ENCODE peak calls at places on chromosomes 11 and 22, in six cellular contexts. B is Calu3; J is activated naive CD8-positive, alpha-beta T cell treated with anti-CD3 and anti-CD28 coated beads, Interleukin-2, amount 50 U/mL, for 16 hours; S is T-cell; K is MCF 10A; I is memory B cell. V is an unnamed sample.

GRCh38 chr11:120666121-120666639 is 154.6 kb downstream of the GRIK4 start:
- DNase-seq in I (no peak), S (no peak), K (no peak), J (no peak), B (no peak), V (no peak)

GRCh38 chr11:2653930-2654739 is 45.7 kb downstream of the KCNQ1OT1 start:
- DNase-seq in B (no peak), K (no peak), S (no peak), J (no peak), I (no peak), V (no peak)

GRCh38 chr11:46969379-46969778 is 32.8 kb downstream of the CSTPP1 start:
- DNase-seq in J (no peak), I (no peak), S (no peak), B (no peak), K (no peak), V (no peak)

GRCh38 chr11:128039140-128040021 is 548.0 kb downstream of the ETS1 start:
- DNase-seq in I (no peak), B (peak), J (peak), S (peak), K (peak), V (no peak)

GRCh38 chr11:2442554-2442953 is 1.8 kb downstream of the TRPM5 start:
- DNase-seq in J (no peak), I (no peak), K (no peak), B (no peak), S (no peak), V (no peak)

GRCh38 chr22:47049078-47049609 is 286.7 kb downstream of the TBC1D22A start:
- DNase-seq in B (no peak), K (no peak), J (no peak), I (no peak), S (no peak), V (no peak)

GRCh38 chr11:1231396-1232327 is 8.8 kb downstream of the MUC5B start:
- DNase-seq in K (no peak), I (no peak), J (no peak), B (no peak), S (no peak), V (no peak)

GRCh38 chr11:69213315-69213714 is 57.6 kb downstream of the SMIM38 start:
- DNase-seq in S (no peak), B (no peak), K (no peak), I (no peak), J (no peak), V (peak)

GRCh38 chr22:23563111-23563510 is 17.0 kb downstream of the IGLL1 start:
- DNase-seq in I (no peak), J (no peak), B (no peak), S (peak), K (no peak), V (no peak)

GRCh38 chr22:28116261-28116673 is 197.2 kb upstream of the PITPNB start:
- DNase-seq in I (no peak), J (no peak), B (no peak), K (peak), S (no peak), V (no peak)

GRCh38 chr11:69641681-69642548 is 959 bp downstream of the CCND1 start:
- DNase-seq in I (no peak), B (no peak), S (no peak), J (no peak), K (peak), V (no peak)

GRCh38 chr22:46088541-46089311 is 61.6 kb upstream of the PPARA start:
- DNase-seq in J (no peak), S (no peak), I (no peak), B (no peak), K (peak), V (no peak)

GRCh38 chr11:115887316-115887715 is 383.1 kb upstream of the CADM1 start:
- DNase-seq in B (no peak), I (no peak), S (no peak), J (no peak), K (no peak), V (no peak)

GRCh38 chr11:14267861-14268635 is 90.9 kb downstream of the RRAS2 start:
- DNase-seq in J (no peak), K (no peak), S (no peak), B (no peak), I (no peak), V (no peak)

GRCh38 chr22:37202001-37202555 is 10.2 kb downstream of the SSTR3 start:
- DNase-seq in B (no peak), J (no peak), S (no peak), I (no peak), K (no peak), V (no peak)

GRCh38 chr11:19820100-19820499 is 107.5 kb downstream of the NAV2 start:
- DNase-seq in K (no peak), S (no peak), B (no peak), J (no peak), I (no peak), V (no peak)

GRCh38 chr11:107439586-107440201 is 17.9 kb downstream of the CWF19L2 start:
- DNase-seq in S (no peak), K (no peak), B (no peak), J (no peak), I (no peak), V (no peak)

GRCh38 chr11:2122222-2122906 is 16.8 kb downstream of the IGF2 start:
- DNase-seq in I (no peak), K (peak), J (no peak), S (no peak), B (no peak), V (no peak)

GRCh38 chr22:41397143-41397811 is 15.5 kb downstream of the TEF start:
- DNase-seq in J (no peak), S (no peak), B (no peak), I (no peak), K (no peak), V (no peak)

GRCh38 chr22:35301370-35301874 is 1.7 kb downstream of the TOM1 start:
- DNase-seq in S (no peak), B (peak), I (no peak), K (peak), J (no peak), V (no peak)

V was measured in GM12878.